ENCODE peak calls at places on chromosomes 7 and 10, in ten cellular contexts. C, T, B, O, S, I, G, Y, D and J are unnamed samples. For H3K36me3, the result is how much of the 10 kb centered on the place peaks cover.

GRCh38 chr10:132209978-132210530 is 23.3 kb downstream of the DPYSL4 start:
- DNase-seq in C (no peak), T (no peak), B (no peak), O (no peak), S (no peak), I (no peak), G (no peak), Y (no peak), D (no peak), J (no peak)

GRCh38 chr10:127570036-127570435 is 20.9 kb downstream of the NPS start:
- DNase-seq in C (no peak), T (no peak), B (no peak), O (no peak), S (no peak), I (no peak), G (no peak), Y (no peak), D (no peak), J (no peak)

GRCh38 chr7:66043681-66044497 is 31.7 kb upstream of the ASL start:
- DNase-seq in C (peak), T (no peak), B (no peak), O (no peak), S (no peak), I (no peak), G (peak), Y (peak), D (no peak), J (peak)

GRCh38 chr7:36526720-36527548 is 137.3 kb downstream of the ANLN start:
- DNase-seq in C (no peak), T (no peak), B (no peak), O (peak), S (no peak), I (no peak), G (no peak), Y (no peak), D (peak), J (no peak)

GRCh38 chr7:16967174-16967868 is 85.5 kb upstream of the AGR3 start:
- DNase-seq in C (no peak), T (no peak), B (no peak), O (peak), S (no peak), I (no peak), G (no peak), Y (no peak), D (no peak), J (no peak)

GRCh38 chr7:29281782-29282541 is 87.4 kb downstream of the CHN2 start:
- DNase-seq in C (no peak), T (no peak), B (no peak), O (no peak), S (no peak), I (no peak), G (no peak), Y (peak), D (no peak), J (no peak)

GRCh38 chr10:84715911-84716310 is 387.5 kb downstream of the CCSER2 start:
- DNase-seq in C (no peak), T (peak), B (no peak), O (peak), S (no peak), I (no peak), G (no peak), Y (no peak), D (peak), J (no peak)

GRCh38 chr7:137304624-137305235 is 38.8 kb downstream of the PTN start:
- DNase-seq in C (no peak), T (no peak), B (no peak), O (peak), S (no peak), I (no peak), G (no peak), Y (no peak), D (no peak), J (no peak)

GRCh38 chr10:8056891-8057331 is 2.4 kb downstream of the GATA3 start:
- DNase-seq in C (no peak), T (peak), B (no peak), O (no peak), S (no peak), I (peak), G (no peak), Y (no peak), D (no peak), J (no peak)

GRCh38 chr10:63515002-63515763 is 6.0 kb upstream of the REEP3 start:
- DNase-seq in C (no peak), T (peak), B (no peak), O (peak), S (no peak), I (no peak), G (no peak), Y (no peak), D (no peak), J (no peak)

GRCh38 chr7:149670288-149670687 is 103.1 kb downstream of the ZNF467 start:
- DNase-seq in C (no peak), T (no peak), B (no peak), O (peak), S (no peak), I (no peak), G (no peak), Y (peak), D (no peak), J (no peak)

GRCh38 chr7:151880688-151881087 is 3.8 kb upstream of the PRKAG2 start:
- DNase-seq in C (no peak), T (no peak), B (no peak), O (no peak), S (no peak), I (no peak), G (peak), Y (no peak), D (no peak), J (no peak)

GRCh38 chr7:17152698-17153097 is 145.8 kb upstream of the AHR start:
- DNase-seq in C (no peak), T (no peak), B (no peak), O (no peak), S (no peak), I (no peak), G (no peak), Y (no peak), D (no peak), J (no peak)

GRCh38 chr10:90319188-90319914 is 538.5 kb downstream of the HTR7 start:
- DNase-seq in C (no peak), T (no peak), B (no peak), O (peak), S (no peak), I (no peak), G (no peak), Y (no peak), D (peak), J (no peak)

GRCh38 chr7:1029637-1030443 is 14.5 kb upstream of the GPR146 start:
- DNase-seq in C (no peak), T (no peak), B (no peak), O (no peak), S (no peak), I (no peak), G (no peak), Y (no peak), D (no peak), J (no peak)

GRCh38 chr10:88297103-88297502 is 286.0 kb downstream of the RNLS start:
- DNase-seq in C (no peak), T (no peak), B (no peak), O (peak), S (no peak), I (no peak), G (no peak), Y (no peak), D (no peak), J (no peak)

GRCh38 chr10:31347705-31348104 is 28.7 kb downstream of the ZEB1 start:
- DNase-seq in C (no peak), T (no peak), B (no peak), O (no peak), S (no peak), I (no peak), G (no peak), Y (no peak), D (no peak), J (no peak)
- H3K4me3 ChIP-seq in C (no peak), T (no peak), B (no peak), O (no peak), S (no peak), I (no peak), G (no peak), Y (no peak), D (no peak), J (no peak)

GRCh38 chr10:67978749-67979148 is 94.3 kb downstream of the SIRT1 start:
- DNase-seq in C (no peak), T (no peak), B (no peak), O (no peak), S (no peak), I (no peak), G (no peak), Y (no peak), D (no peak), J (no peak)
- H3K36me3 ChIP-seq in C (half or more), T (half or more), B (under half), O (under half), S (under half), I (half or more), G (under half), Y (half or more), D (under half), J (under half)

GRCh38 chr10:72008096-72008933 is 44.1 kb downstream of the CHST3 start:
- DNase-seq in C (no peak), T (no peak), B (no peak), O (no peak), S (no peak), I (no peak), G (no peak), Y (no peak), D (no peak), J (no peak)
- H3K27ac ChIP-seq in C (peak), T (no peak), B (peak), O (peak), S (no peak), I (no peak), G (peak), Y (peak), D (no peak), J (peak)

GRCh38 chr10:94085288-94085687 is 91.6 kb downstream of the PLCE1 start:
- DNase-seq in C (no peak), T (no peak), B (no peak), O (peak), S (no peak), I (no peak), G (no peak), Y (no peak), D (no peak), J (no peak)

GRCh38 chr10:94085766-94086437 is 92.2 kb downstream of the PLCE1 start:
- DNase-seq in C (no peak), T (no peak), B (no peak), O (no peak), S (no peak), I (no peak), G (no peak), Y (no peak), D (no peak), J (no peak)

GRCh38 chr10:94093286-94093905 is 99.7 kb downstream of the PLCE1 start:
- DNase-seq in C (no peak), T (no peak), B (no peak), O (peak), S (no peak), I (no peak), G (no peak), Y (no peak), D (no peak), J (no peak)

GRCh38 chr10:94092848-94093247 is 99.1 kb downstream of the PLCE1 start:
- DNase-seq in C (no peak), T (no peak), B (no peak), O (peak), S (no peak), I (no peak), G (no peak), Y (no peak), D (no peak), J (no peak)

GRCh38 chr10:94088926-94089381 is 95.2 kb downstream of the PLCE1 start:
- DNase-seq in C (no peak), T (no peak), B (no peak), O (peak), S (no peak), I (no peak), G (no peak), Y (no peak), D (no peak), J (no peak)
- H3K4me3 ChIP-seq in C (peak), T (no peak), B (peak), O (no peak), S (no peak), I (no peak), G (peak), Y (peak), D (peak), J (no peak)

DNA sequence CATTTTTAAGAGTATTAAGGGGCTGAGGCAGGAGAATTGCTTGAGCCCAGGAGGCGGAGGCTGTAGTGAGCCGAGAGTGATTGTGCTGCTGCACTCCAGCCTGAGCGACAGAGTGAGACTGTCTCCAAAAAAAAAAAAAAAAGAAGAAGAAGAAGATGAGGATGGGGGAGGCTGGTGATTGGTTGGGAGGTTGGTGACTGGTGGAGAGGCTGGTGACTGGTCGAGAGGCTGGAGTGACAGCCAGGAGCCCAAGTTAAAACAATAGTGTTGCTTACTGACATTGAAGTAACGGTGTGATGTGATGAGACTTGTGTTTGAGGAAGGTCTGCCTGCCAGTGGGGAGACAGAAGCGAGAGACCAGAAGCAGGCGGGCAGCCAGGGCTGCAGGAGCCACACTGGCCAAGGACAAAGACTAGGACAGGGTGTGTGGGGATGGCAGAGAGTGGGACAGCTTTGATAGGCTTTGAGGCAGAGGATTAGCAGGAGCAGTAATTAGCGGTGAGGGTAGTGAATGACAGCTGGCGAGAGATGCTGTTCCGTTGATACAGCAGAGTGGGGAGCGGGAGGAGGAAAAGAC is 4.9 kb downstream of the SRRT start:
- DNase-seq in C (no peak), T (no peak), B (no peak), O (no peak), S (no peak), I (no peak), G (no peak), Y (no peak), D (no peak), J (no peak)
- H3K36me3 ChIP-seq in C (half or more), T (half or more), B (under half), O (half or more), S (under half), I (half or more), G (under half), Y (half or more), D (under half), J (under half)